ENCODE peak calls at places on chromosomes 11 and 22, in seven cellular contexts. Y is iPS DF 6.9; L is H4; R is NCI-H1417; W is activated T-cell treated with anti-CD3 and anti-CD28 coated beads for 1 hour; B is tibial artery; E is CD8-positive, alpha-beta T cell. Z is an unnamed sample.

GRCh38 chr11:19268901-19269300 is 28.2 kb upstream of the E2F8 start:
- DNase-seq in Y (no peak), L (no peak), R (no peak), W (no peak), B (no peak), E (no peak), Z (no peak)

GRCh38 chr11:1390603-1391164 is 950 bp downstream of the BRSK2 start:
- DNase-seq in Y (no peak), L (no peak), R (peak), W (no peak), B (no peak), E (no peak), Z (no peak)

GRCh38 chr11:28702871-28703270 is 594.7 kb downstream of the METTL15 start:
- DNase-seq in Y (no peak), L (no peak), R (no peak), W (no peak), B (no peak), E (no peak), Z (no peak)

GRCh38 chr11:123690490-123690889 is 36.1 kb upstream of the SCN3B start:
- DNase-seq in Y (no peak), L (peak), R (no peak), W (no peak), B (no peak), E (no peak), Z (peak)

GRCh38 chr11:121930004-121930965 is 185.7 kb downstream of the BLID start:
- DNase-seq in Y (no peak), L (no peak), R (no peak), W (no peak), B (no peak), E (no peak), Z (peak)

GRCh38 chr11:88015170-88015569 is 160.1 kb downstream of the RAB38 start:
- DNase-seq in Y (no peak), L (no peak), R (no peak), W (no peak), B (no peak), E (no peak), Z (no peak)

GRCh38 chr11:65915821-65916251 is 3.0 kb downstream of the C11orf68 start:
- DNase-seq in Y (no peak), L (peak), R (no peak), W (no peak), B (peak), E (no peak), Z (peak)

GRCh38 chr22:49589811-49590210 is 237.9 kb downstream of the BRD1 start:
- DNase-seq in Y (no peak), L (no peak), R (no peak), W (no peak), B (peak), E (no peak), Z (no peak)

GRCh38 chr11:75140269-75141138 is 10.4 kb upstream of the SLCO2B1 start:
- DNase-seq in Y (peak), L (peak), R (peak), W (peak), B (peak), E (peak), Z (peak)

GRCh38 chr11:32892355-32893090 is at the start of gene QSER1:
- DNase-seq in Y (no peak), L (peak), R (peak), W (peak), B (peak), E (peak), Z (peak)

GRCh38 chr22:17638182-17638431 is 450 bp upstream of the BCL2L13 start:
- DNase-seq in Y (no peak), L (no peak), R (no peak), W (no peak), B (no peak), E (no peak), Z (no peak)

GRCh38 chr11:63909621-63910506 is 7.1 kb downstream of the RCOR2 start:
- DNase-seq in Y (no peak), L (no peak), R (peak), W (no peak), B (no peak), E (no peak), Z (no peak)

GRCh38 chr11:62856333-62856910 is 17.0 kb upstream of the WDR74 start:
- DNase-seq in Y (no peak), L (peak), R (no peak), W (no peak), B (no peak), E (no peak), Z (peak)

GRCh38 chr22:42800731-42801536 is 56.1 kb downstream of the ARFGAP3 start:
- DNase-seq in Y (no peak), L (no peak), R (peak), W (no peak), B (no peak), E (no peak), Z (no peak)

GRCh38 chr11:65078151-65078550 is 5.7 kb downstream of the CDCA5 start:
- DNase-seq in Y (peak), L (no peak), R (peak), W (peak), B (no peak), E (peak), Z (peak)

GRCh38 chr11:3154001-3154599 is 11.0 kb downstream of the OSBPL5 start:
- DNase-seq in Y (no peak), L (no peak), R (peak), W (no peak), B (peak), E (no peak), Z (no peak)

GRCh38 chr22:50192056-50192824 is 6.5 kb downstream of the TRABD start:
- DNase-seq in Y (no peak), L (no peak), R (no peak), W (no peak), B (no peak), E (no peak), Z (peak)

GRCh38 chr11:63549411-63549810 is 12.8 kb downstream of the PLAAT4 start:
- DNase-seq in Y (no peak), L (no peak), R (no peak), W (no peak), B (no peak), E (no peak), Z (no peak)

GRCh38 chr11:33936745-33937612 is 45.1 kb upstream of the LMO2 start:
- DNase-seq in Y (no peak), L (peak), R (peak), W (no peak), B (peak), E (no peak), Z (peak)

GRCh38 chr11:92852203-92852602 is 117.2 kb upstream of the MTNR1B start:
- DNase-seq in Y (no peak), L (no peak), R (no peak), W (no peak), B (no peak), E (no peak), Z (no peak)

GRCh38 chr22:48700566-48701295 is 1126.9 kb downstream of the BRD1 start:
- DNase-seq in Y (no peak), L (no peak), R (no peak), W (no peak), B (no peak), E (no peak), Z (no peak)

GRCh38 chr22:40407831-40408717 is 37.7 kb downstream of the SGSM3 start:
- DNase-seq in Y (no peak), L (no peak), R (no peak), W (no peak), B (no peak), E (no peak), Z (no peak)

GRCh38 chr11:134488913-134489312 is 76.9 kb upstream of the B3GAT1 start:
- DNase-seq in Y (no peak), L (no peak), R (no peak), W (no peak), B (peak), E (no peak), Z (no peak)

GRCh38 chr22:22180738-22181514 is 63.7 kb upstream of the VPREB1 start:
- DNase-seq in Y (no peak), L (no peak), R (no peak), W (no peak), B (no peak), E (no peak), Z (no peak)

GRCh38 chr11:125214466-125215204 is 50.1 kb downstream of the PKNOX2 start:
- DNase-seq in Y (no peak), L (no peak), R (no peak), W (no peak), B (no peak), E (no peak), Z (no peak)

GRCh38 chr11:47501095-47501494 is 51.8 kb downstream of the CELF1 start:
- DNase-seq in Y (no peak), L (no peak), R (no peak), W (no peak), B (no peak), E (no peak), Z (no peak)

Z was measured in foreskin fibroblast.